ENCODE peak calls at places on chromosomes 7 and 10, in nine cellular contexts. Y is IMR-90, Z is Karpas-422, L is neural progenitor cell, N is keratinocyte, E is A549, H is H9, U is PC-3, A is OCI-LY7. B is an unnamed sample.

GRCh38 chr7:32381024-32381601 is 109.1 kb downstream of the LSM5 start:
- DNase-seq in N (no peak), E (no peak), A (no peak), Z (peak; percentile 42), U (no peak), Y (no peak), L (no peak), H (no peak), B (no peak)

GRCh38 chr7:117827861-117828260 is 45.4 kb downstream of the CTTNBP2 start:
- DNase-seq in Z (no peak), N (no peak), A (no peak), L (no peak), U (peak; percentile 57), Y (peak; percentile 91), H (no peak), E (no peak), B (no peak)

GRCh38 chr10:104040862-104041789 is 44.6 kb downstream of the COL17A1 start:
- DNase-seq in L (no peak), Y (no peak), U (no peak), N (no peak), H (peak; percentile 8), E (no peak), Z (no peak), A (no peak), B (no peak)

GRCh38 chr7:82726038-82726800 is 282.6 kb upstream of the CACNA2D1 start:
- DNase-seq in L (no peak), U (no peak), N (no peak), H (no peak), A (no peak), Z (no peak), Y (no peak), E (no peak), B (no peak)

GRCh38 chr10:3755440-3756359 is 29.3 kb downstream of the KLF6 start:
- DNase-seq in E (no peak), U (peak; percentile 32), Z (no peak), A (no peak), Y (peak; percentile 64), N (no peak), H (peak; percentile 10), L (no peak), B (no peak)

GRCh38 chr7:75686551-75686950 is 52.2 kb downstream of the HIP1 start:
- DNase-seq in N (no peak), H (no peak), Y (no peak), E (no peak), U (no peak), L (no peak), Z (no peak), A (no peak), B (no peak)

GRCh38 chr7:123624527-123625183 is 23.0 kb downstream of the ASB15 start:
- DNase-seq in U (peak; percentile 51), A (peak; percentile 67), Y (peak; percentile 25), Z (peak; percentile 87), E (peak; percentile 48), L (peak; percentile 64), N (peak; percentile 7), H (peak; percentile 79), B (no peak)

GRCh38 chr10:48667960-48668541 is 16.6 kb upstream of the WDFY4 start:
- DNase-seq in U (no peak), Y (no peak), L (no peak), Z (peak; percentile 99), N (no peak), H (no peak), E (no peak), A (peak; percentile 92), B (no peak)

GRCh38 chr10:63376560-63377304 is 89.0 kb downstream of the JMJD1C start:
- DNase-seq in L (no peak), Z (no peak), E (no peak), U (peak; percentile 90), Y (peak; percentile 60), N (no peak), H (no peak), A (peak; percentile 31), B (no peak)

GRCh38 chr10:86553213-86553612 is 31.6 kb upstream of the WAPL start:
- DNase-seq in N (no peak), U (no peak), A (no peak), Z (no peak), H (no peak), E (no peak), Y (no peak), L (no peak), B (no peak)

GRCh38 chr7:140458191-140458590 is 21.1 kb downstream of the MKRN1 start:
- DNase-seq in Z (no peak), N (no peak), H (no peak), Y (no peak), U (no peak), A (no peak), E (no peak), L (peak; percentile 25), B (no peak)

GRCh38 chr7:13603661-13604060 is 385.8 kb downstream of the ETV1 start:
- DNase-seq in A (no peak), Y (peak; percentile 1), Z (no peak), U (peak; percentile 10), H (no peak), L (no peak), N (peak; percentile 41), E (no peak), B (no peak)

DNA sequence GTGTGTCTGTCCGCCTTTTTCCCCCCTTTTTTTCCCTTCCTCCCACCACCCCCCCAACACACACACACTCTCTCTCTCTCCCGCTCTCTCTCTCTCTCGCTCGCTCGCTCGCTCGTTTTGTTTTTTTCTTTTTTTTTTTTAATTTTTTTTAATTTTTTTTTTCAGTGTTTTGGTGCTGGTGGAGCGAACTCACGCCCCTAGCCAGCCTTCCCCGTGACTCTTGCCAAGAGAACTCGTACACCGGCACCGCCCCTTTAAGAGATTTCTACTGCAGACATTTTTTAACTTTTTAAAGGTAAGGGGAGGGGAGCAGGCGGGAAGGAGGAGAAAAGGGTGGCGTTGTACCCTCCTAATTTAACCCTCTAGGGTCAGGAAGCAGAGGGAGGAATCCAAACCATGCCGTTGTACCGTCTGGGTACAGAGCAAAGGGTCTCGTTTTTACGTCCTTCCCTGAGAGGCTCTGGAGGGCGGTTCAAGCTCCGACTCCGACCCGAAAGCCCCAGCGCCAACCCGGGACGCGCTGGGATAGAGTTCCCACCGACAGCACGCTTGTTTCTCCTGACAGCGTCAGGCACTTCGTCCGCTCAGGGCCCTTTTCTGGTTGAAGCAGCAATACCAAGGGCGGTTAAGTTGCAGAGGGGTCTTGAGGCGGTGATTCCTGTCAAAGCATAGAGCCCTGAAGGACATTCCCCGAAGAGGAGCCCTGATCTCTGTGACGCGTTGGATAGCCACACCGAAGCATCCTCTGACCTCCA is 397 bp upstream of the HPSE2 start:
- DNase-seq in Z (no peak), L (peak; percentile 68), Y (no peak), A (no peak), E (no peak), U (no peak), N (no peak), H (peak; percentile 68), B (peak; percentile 69)
- H3K4me2 ChIP-seq in Z (no peak overlapping the region), L (peak overlapping the region; percentile 96), Y (no peak overlapping the region), A (no peak overlapping the region), E (peak overlapping the region; percentile 19), U (no peak overlapping the region), N (no peak overlapping the region), H (peak overlapping the region; percentile 86), B (peak overlapping the region; percentile 82)

DNA sequence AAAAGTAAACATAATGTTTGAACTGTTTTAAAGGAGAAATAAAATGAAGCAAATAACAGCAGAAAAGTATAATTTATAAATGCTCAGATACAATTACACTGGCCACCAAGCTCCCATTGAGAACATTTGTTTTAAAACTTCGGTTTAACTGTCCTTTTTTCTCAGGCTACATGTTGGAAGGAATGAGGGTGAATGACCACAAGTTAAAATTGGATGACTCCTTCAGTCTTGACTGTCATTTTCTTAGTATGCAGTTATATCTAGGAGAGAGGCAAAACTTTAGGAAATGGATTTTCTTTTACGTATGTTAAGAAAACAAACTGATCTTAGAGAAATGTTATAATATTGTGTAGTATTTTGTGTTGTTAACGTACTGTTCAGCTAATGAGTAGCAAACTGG is 5.0 kb downstream of the TRIM24 start:
- DNase-seq in Y (peak; percentile 23), Z (no peak), A (no peak), L (no peak), N (no peak), E (no peak), H (no peak), U (no peak), B (no peak)
- H3K4me2 ChIP-seq in Y (no peak overlapping the region), Z (no peak overlapping the region), A (no peak overlapping the region), L (peak overlapping the region; percentile 72), N (no peak overlapping the region), E (no peak overlapping the region), H (no peak overlapping the region), U (no peak overlapping the region), B (no peak overlapping the region)

GRCh38 chr7:135715055-135715522 is 12.9 kb downstream of the SLC13A4 start:
- DNase-seq in E (no peak), U (no peak), H (no peak), Z (no peak), N (no peak), L (no peak), A (no peak), Y (no peak), B (no peak)
- H3K4me2 ChIP-seq in E (peak overlapping the region; percentile 70), U (peak overlapping the region; percentile 70), H (no peak overlapping the region), Z (no peak overlapping the region), N (no peak overlapping the region), L (no peak overlapping the region), A (no peak overlapping the region), Y (no peak overlapping the region), B (no peak overlapping the region)

DNA sequence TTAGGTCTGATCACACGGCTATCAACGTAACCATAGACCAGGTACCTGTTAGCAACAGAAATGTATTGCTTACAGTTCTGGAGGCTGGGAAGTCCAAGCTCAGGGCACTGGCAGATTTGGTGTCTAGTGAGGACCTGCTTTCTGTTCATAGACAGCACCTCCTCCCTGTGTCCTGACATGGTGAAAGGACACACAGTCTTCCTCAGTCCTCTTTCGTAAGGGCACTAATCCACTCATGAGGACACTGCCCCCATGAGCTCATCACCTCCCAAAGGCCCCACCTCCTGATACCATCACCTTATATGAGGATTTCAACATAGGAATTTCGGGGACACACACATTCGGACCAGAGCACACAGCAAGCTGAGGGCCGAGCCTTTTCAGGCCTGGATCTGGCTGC is 71.4 kb upstream of the BTBD16 start:
- DNase-seq in Y (no peak), E (no peak), L (no peak), N (no peak), Z (no peak), A (no peak), U (no peak), H (no peak), B (no peak)
- H3K4me2 ChIP-seq in Y (no peak overlapping the region), E (no peak overlapping the region), L (no peak overlapping the region), N (no peak overlapping the region), Z (no peak overlapping the region), A (no peak overlapping the region), U (no peak overlapping the region), H (no peak overlapping the region), B (no peak overlapping the region)

B was measured in neuronal stem cell.